ENCODE peak calls at places on chromosomes 16 and 17, in five cellular contexts. M, D, A, H and J are unnamed samples.

GRCh38 chr17:8766731-8767130 is 8.4 kb upstream of the SPDYE4 start:
- DNase-seq in H (no peak), A (no peak), D (no peak), M (no peak), J (no peak)

GRCh38 chr17:78679495-78680395 is 102.3 kb downstream of the CYTH1 start:
- DNase-seq in M (no peak), H (no peak), A (no peak), D (no peak), J (no peak)

GRCh38 chr17:8420041-8420934 is 15.4 kb upstream of the NDEL1 start:
- DNase-seq in H (peak; percentile 97), M (peak; percentile 72), D (peak; percentile 96), A (no peak), J (peak; percentile 52)

GRCh38 chr17:44219636-44220210 is at the start of gene UBTF:
- DNase-seq in D (peak; percentile 72), M (peak; percentile 81), A (no peak), H (peak; percentile 51), J (peak; percentile 45)

GRCh38 chr17:17403899-17404576 is 72.8 kb upstream of the MED9 start:
- DNase-seq in H (no peak), D (no peak), M (peak; percentile 79), A (no peak), J (no peak)

GRCh38 chr17:47687328-47687690 is 6.7 kb upstream of the TBKBP1 start:
- DNase-seq in H (no peak), A (no peak), D (no peak), M (no peak), J (no peak)

GRCh38 chr16:49351119-49351518 is 22.5 kb upstream of the C16orf78 start:
- DNase-seq in M (no peak), A (no peak), H (no peak), D (no peak), J (no peak)

GRCh38 chr16:23384878-23385277 is 68.1 kb downstream of the COG7 start:
- DNase-seq in M (no peak), A (no peak), H (no peak), D (no peak), J (no peak)

GRCh38 chr17:42612013-42612412 is 2.5 kb downstream of the TUBG1 start:
- DNase-seq in D (no peak), M (no peak), H (no peak), A (no peak), J (no peak)

GRCh38 chr16:84854759-84855158 is 35.0 kb downstream of the CRISPLD2 start:
- DNase-seq in A (no peak), M (no peak), D (no peak), H (no peak), J (peak; percentile 67)

GRCh38 chr16:88773812-88774291 is 11.2 kb downstream of the PIEZO1 start:
- DNase-seq in D (peak; percentile 100), M (no peak), H (no peak), A (no peak), J (peak; percentile 93)

GRCh38 chr16:53094013-53094630 is 39.3 kb downstream of the CHD9 start:
- DNase-seq in H (no peak), M (no peak), A (peak; percentile 45), D (peak; percentile 78), J (no peak)

GRCh38 chr17:19398301-19399181 is 11.6 kb upstream of the MFAP4 start:
- DNase-seq in M (peak; percentile 57), A (no peak), D (no peak), H (no peak), J (no peak)

GRCh38 chr17:80603380-80603779 is 58.7 kb downstream of the RPTOR start:
- DNase-seq in A (no peak), H (no peak), D (no peak), M (no peak), J (no peak)

GRCh38 chr17:7839890-7840260 is 5.9 kb downstream of the KDM6B start:
- DNase-seq in H (peak; percentile 28), M (no peak), D (peak; percentile 37), A (no peak), J (peak; percentile 55)

GRCh38 chr17:45052052-45052772 is 780 bp upstream of the DCAKD start:
- DNase-seq in H (peak; percentile 18), A (no peak), D (peak; percentile 55), M (peak; percentile 65), J (no peak)

GRCh38 chr17:8481089-8481488 is 45.4 kb downstream of the NDEL1 start:
- DNase-seq in M (no peak), H (no peak), D (no peak), A (no peak), J (no peak)

GRCh38 chr16:526181-527014 is 1.1 kb upstream of the CAPN15 start:
- DNase-seq in H (no peak), A (no peak), D (peak; percentile 72), M (no peak), J (peak; percentile 40)

GRCh38 chr17:80498242-80498919 is 22.0 kb upstream of the NPTX1 start:
- DNase-seq in H (peak; percentile 76), M (no peak), D (no peak), A (no peak), J (peak; percentile 47)

GRCh38 chr16:85354623-85355514 is 242.6 kb upstream of the CIBAR2 start:
- DNase-seq in A (no peak), H (no peak), D (peak; percentile 97), M (peak; percentile 79), J (peak; percentile 87)

GRCh38 chr16:52407778-52408177 is 139.2 kb downstream of the TOX3 start:
- DNase-seq in H (no peak), M (no peak), D (no peak), A (no peak), J (no peak)

GRCh38 chr16:471353-472198 is 46.1 kb downstream of the RAB11FIP3 start:
- DNase-seq in H (no peak), D (no peak), A (no peak), M (peak; percentile 55), J (peak; percentile 19)

GRCh38 chr17:78214706-78215061 is 631 bp downstream of the BIRC5 start:
- DNase-seq in D (peak; percentile 25), H (no peak), M (no peak), A (no peak), J (no peak)

GRCh38 chr16:46607529-46607928 is 13.7 kb downstream of the SHCBP1 start:
- DNase-seq in H (peak; percentile 55), M (no peak), D (peak; percentile 35), A (no peak), J (peak; percentile 76)

GRCh38 chr17:61322316-61323014 is 77.2 kb upstream of the TBX2 start:
- DNase-seq in A (no peak), D (no peak), M (no peak), H (no peak), J (no peak)

GRCh38 chr16:2770057-2770780 is 6.9 kb downstream of the ELOB start:
- DNase-seq in H (no peak), M (no peak), D (peak; percentile 69), A (no peak), J (no peak)

GRCh38 chr17:16910341-16910740 is 61.6 kb downstream of the TNFRSF13B start:
- DNase-seq in M (no peak), D (no peak), A (no peak), H (no peak), J (no peak)

GRCh38 chr17:45022655-45023339 is 28.6 kb downstream of the DCAKD start:
- DNase-seq in D (no peak), H (no peak), M (no peak), A (peak; percentile 45), J (no peak)

GRCh38 chr16:89988951-89989350 is 30.3 kb downstream of the DBNDD1 start:
- DNase-seq in M (no peak), D (no peak), H (no peak), A (no peak), J (no peak)

GRCh38 chr17:6570731-6571465 is 14.5 kb upstream of the PITPNM3 start:
- DNase-seq in H (no peak), D (no peak), M (no peak), A (no peak), J (no peak)

GRCh38 chr17:45371414-45372324 is 54.8 kb upstream of the MAP3K14 start:
- DNase-seq in A (no peak), H (peak; percentile 89), M (peak; percentile 78), D (no peak), J (peak; percentile 96)

DNA sequence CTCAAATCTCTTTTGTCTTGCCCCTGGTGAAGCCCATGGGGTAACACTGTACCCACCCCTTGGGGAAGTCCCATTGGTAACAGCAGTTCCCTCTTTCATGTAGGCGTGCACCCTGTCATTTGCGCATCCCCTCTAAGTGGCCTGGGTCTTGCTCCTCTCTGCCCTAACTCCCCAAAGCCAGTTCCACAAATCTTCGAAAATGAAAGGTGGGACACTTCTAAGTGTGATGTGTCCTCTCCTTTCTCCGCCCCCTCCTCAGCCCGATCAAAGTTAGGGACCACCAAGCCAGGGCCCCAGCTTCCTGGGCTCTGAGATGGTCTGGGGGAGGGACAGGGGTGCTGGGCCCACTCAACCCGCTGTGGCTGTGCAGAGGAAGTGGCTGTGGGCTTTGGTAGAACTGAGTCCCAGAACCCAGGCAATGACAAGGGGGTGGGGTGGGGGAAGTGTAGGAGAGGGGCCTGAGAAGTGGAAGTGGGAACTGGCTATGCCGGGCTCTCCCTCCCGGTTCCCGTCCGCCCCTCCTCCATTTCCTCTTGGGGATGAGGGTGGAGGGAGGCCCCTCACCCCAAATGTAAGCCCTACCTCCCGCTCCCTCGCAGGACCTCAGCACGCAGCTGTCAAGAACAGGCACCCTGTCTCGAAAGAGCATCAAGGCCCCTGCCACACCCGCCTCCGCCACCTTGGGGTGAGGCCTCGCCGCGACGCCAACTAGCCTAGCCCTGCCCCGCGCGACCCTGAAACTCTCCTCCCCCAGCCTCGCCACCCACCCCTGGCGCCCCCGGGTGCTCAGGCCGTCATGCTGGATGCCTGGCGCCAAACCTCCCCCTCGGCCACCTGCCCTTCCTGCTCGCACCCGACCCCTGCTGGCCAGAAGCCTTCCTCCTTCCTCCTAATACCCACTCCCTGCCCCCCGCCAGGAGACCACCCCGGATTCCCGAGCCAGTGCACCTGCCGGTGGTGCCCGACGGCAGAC is 8.7 kb downstream of the ABI3 start:
- DNase-seq in H (no peak), A (peak; percentile 76), M (peak; percentile 61), D (peak; percentile 26), J (no peak)
- TF ChIP-seq MXI1 in H (no peak), A (no peak), M (no peak), D (no peak), J (no peak)

GRCh38 chr17:73498176-73498575 is 146.1 kb downstream of the SDK2 start:
- DNase-seq in H (no peak), M (no peak), D (no peak), A (no peak), J (no peak)
- H3K27me3 ChIP-seq in H (peaks cover 60% of the 10 kb centered on the region), M (no peaks in the 10 kb centered on the region), D (peaks cover 5% of the 10 kb centered on the region), A (peaks cover 3% of the 10 kb centered on the region), J (no peaks in the 10 kb centered on the region)

GRCh38 chr16:77157346-77157745 is 33.6 kb upstream of the MON1B start:
- DNase-seq in M (no peak), H (no peak), D (no peak), A (no peak), J (no peak)

GRCh38 chr16:77158293-77158692 is 32.7 kb upstream of the MON1B start:
- DNase-seq in A (no peak), M (no peak), H (no peak), D (no peak), J (no peak)

DNA sequence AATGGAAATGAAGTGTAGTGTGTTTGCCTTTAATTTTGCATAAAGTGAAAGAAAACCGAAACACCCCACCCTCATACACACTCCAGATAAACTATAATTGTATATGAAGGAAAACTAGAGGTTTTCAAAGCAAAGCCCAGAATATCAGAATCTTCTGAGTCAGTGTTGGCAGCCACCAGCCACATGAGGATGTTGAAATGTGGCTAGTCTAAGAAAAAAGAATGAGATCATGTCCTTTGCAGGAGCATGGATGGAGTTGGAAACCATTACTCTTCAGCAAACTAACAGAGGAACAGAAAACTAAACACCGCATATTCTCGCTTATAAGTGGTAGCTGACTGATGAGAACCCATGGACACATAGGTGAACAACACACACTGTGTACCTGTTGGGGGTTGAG is 33.2 kb upstream of the MON1B start:
- DNase-seq in M (no peak), H (no peak), D (no peak), A (no peak), J (no peak)
- TF ChIP-seq MXI1 in M (no peak), H (no peak), D (no peak), A (no peak), J (no peak)

GRCh38 chr16:25854141-25854540 is 162.4 kb downstream of the HS3ST4 start:
- DNase-seq in A (no peak), H (no peak), D (no peak), M (no peak), J (no peak)
- H3K27me3 ChIP-seq in A (no peaks in the 10 kb centered on the region), H (no peaks in the 10 kb centered on the region), D (no peaks in the 10 kb centered on the region), M (no peaks in the 10 kb centered on the region), J (no peaks in the 10 kb centered on the region)